ENCODE peak calls at places on chromosomes 7 and 10, in ten cellular contexts. H, D, M, E, A, F, O, R, G and C are unnamed samples.

GRCh38 chr10:74384615-74385213 is 233.7 kb downstream of the ADK start:
- DNase-seq in G (no peak), H (no peak), R (no peak), O (no peak), E (no peak), A (no peak), F (no peak), D (no peak), M (no peak), C (no peak)

GRCh38 chr7:70316745-70317144 is 718.5 kb downstream of the AUTS2 start:
- DNase-seq in H (no peak), M (no peak), R (no peak), O (no peak), G (no peak), E (no peak), D (no peak), A (no peak), F (peak), C (no peak)

GRCh38 chr10:127405221-127405620 is 143.9 kb upstream of the NPS start:
- DNase-seq in F (no peak), D (peak), R (no peak), H (no peak), M (peak), A (peak), E (no peak), G (no peak), O (no peak), C (no peak)

GRCh38 chr7:99191869-99192596 is 15.9 kb downstream of the KPNA7 start:
- DNase-seq in H (no peak), D (no peak), F (no peak), O (no peak), A (no peak), R (no peak), G (no peak), M (no peak), E (no peak), C (no peak)

GRCh38 chr7:50720295-50720694 is 62.4 kb downstream of the GRB10 start:
- DNase-seq in E (no peak), D (no peak), F (no peak), M (no peak), H (no peak), R (no peak), A (no peak), G (no peak), O (no peak), C (no peak)

GRCh38 chr7:73606801-73607691 is 17.3 kb downstream of the MLXIPL start:
- DNase-seq in A (peak), O (peak), H (peak), E (peak), F (no peak), D (peak), G (no peak), R (peak), M (peak), C (peak)

GRCh38 chr7:157699357-157700013 is 362.7 kb downstream of the DNAJB6 start:
- DNase-seq in O (no peak), M (no peak), A (no peak), G (no peak), H (no peak), E (peak), D (no peak), F (no peak), R (no peak), C (no peak)

GRCh38 chr7:28835800-28836199 is 122.3 kb downstream of the TRIL start:
- DNase-seq in F (peak), G (no peak), R (no peak), A (no peak), H (no peak), D (peak), O (no peak), M (peak), E (no peak), C (no peak)

GRCh38 chr7:156450473-156450872 is 190.1 kb upstream of the RNF32 start:
- DNase-seq in R (no peak), E (no peak), H (no peak), D (no peak), M (no peak), F (no peak), G (no peak), O (no peak), A (no peak), C (no peak)

GRCh38 chr7:80334908-80335307 is 177.0 kb downstream of the GNAT3 start:
- DNase-seq in M (peak), R (no peak), O (no peak), F (no peak), E (no peak), A (no peak), D (no peak), H (no peak), G (no peak), C (no peak)

GRCh38 chr10:34530778-34531177 is 284.3 kb downstream of the PARD3 start:
- DNase-seq in F (no peak), D (no peak), M (no peak), G (no peak), E (no peak), O (no peak), R (no peak), H (no peak), A (no peak), C (no peak)

GRCh38 chr7:134021861-134022260 is 105.3 kb upstream of the LRGUK start:
- DNase-seq in H (no peak), O (no peak), E (no peak), F (no peak), G (no peak), R (no peak), A (no peak), D (no peak), M (no peak), C (no peak)

GRCh38 chr10:72694476-72695369 is 2.8 kb downstream of the MCU start:
- DNase-seq in D (peak), A (peak), G (no peak), F (peak), E (no peak), O (no peak), M (peak), R (no peak), H (peak), C (peak)

GRCh38 chr10:63667596-63667995 is 146.4 kb downstream of the REEP3 start:
- DNase-seq in D (no peak), E (no peak), H (no peak), M (no peak), O (no peak), F (no peak), R (no peak), A (no peak), G (no peak), C (no peak)

GRCh38 chr7:76315372-76315771 is 12.9 kb downstream of the HSPB1 start:
- DNase-seq in A (no peak), G (no peak), H (no peak), R (no peak), M (no peak), F (no peak), E (no peak), O (no peak), D (no peak), C (no peak)

GRCh38 chr7:159070422-159071148 is 74.1 kb downstream of the VIPR2 start:
- DNase-seq in E (no peak), D (no peak), R (no peak), H (no peak), M (peak), F (no peak), O (no peak), G (no peak), A (no peak), C (no peak)

GRCh38 chr10:113087082-113088029 is 137.3 kb downstream of the TCF7L2 start:
- DNase-seq in G (peak), H (peak), O (peak), D (peak), E (no peak), R (peak), F (peak), A (peak), M (peak), C (no peak)

GRCh38 chr10:21069929-21070363 is 172.8 kb upstream of the NEBL start:
- DNase-seq in M (no peak), D (no peak), R (no peak), A (no peak), F (no peak), H (no peak), O (no peak), G (no peak), E (no peak), C (peak)

GRCh38 chr7:95628831-95629439 is 32.6 kb upstream of the PDK4 start:
- DNase-seq in G (no peak), D (peak), O (no peak), R (peak), A (peak), H (no peak), E (no peak), M (peak), F (no peak), C (no peak)

GRCh38 chr10:89836840-89837172 is 135.4 kb downstream of the KIF20B start:
- DNase-seq in G (no peak), F (no peak), H (no peak), M (no peak), E (no peak), A (no peak), R (no peak), O (no peak), D (no peak), C (no peak)

GRCh38 chr7:112266595-112267270 is 60.2 kb downstream of the ZNF277 start:
- DNase-seq in M (peak), A (peak), O (no peak), F (no peak), D (peak), E (no peak), G (no peak), R (no peak), H (no peak), C (no peak)

DNA sequence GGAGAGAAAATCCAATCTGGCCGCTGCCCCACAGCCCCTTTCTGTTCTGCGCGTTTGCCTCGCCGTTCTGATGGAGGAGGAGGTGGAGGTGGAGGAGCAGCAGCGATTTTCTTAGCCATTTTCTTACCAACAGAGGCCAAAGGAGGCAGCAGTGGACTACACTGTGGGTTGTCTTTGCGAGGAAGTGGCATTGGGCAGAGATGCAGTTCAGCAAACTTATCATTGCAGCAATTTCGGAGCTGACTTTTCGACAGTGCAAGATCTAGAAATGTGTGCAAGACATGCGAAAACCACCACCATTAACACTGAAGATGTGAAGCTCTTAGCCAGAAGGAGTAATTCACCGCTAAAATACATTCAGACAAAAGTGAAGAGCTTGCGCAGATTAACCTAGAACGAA is 1.9 kb upstream of the ARL4A start:
- DNase-seq in A (peak), F (no peak), E (no peak), M (peak), O (no peak), D (peak), R (peak), G (no peak), H (peak), C (peak)
- TF ChIP-seq CTCF in A (peak), F (peak), E (peak), M (peak), O (no peak), D (peak), R (peak), G (peak), H (peak), C (peak)

GRCh38 chr7:148944935-148945934 is 61.1 kb upstream of the EZH2 start:
- DNase-seq in G (no peak), E (no peak), H (no peak), D (peak), F (peak), O (no peak), R (no peak), M (peak), A (peak), C (peak)

GRCh38 chr7:148940702-148941597 is 56.9 kb upstream of the EZH2 start:
- DNase-seq in M (peak), A (peak), O (peak), R (peak), D (peak), H (peak), G (peak), E (peak), F (peak), C (peak)

GRCh38 chr7:148939128-148939747 is 55.1 kb upstream of the EZH2 start:
- DNase-seq in M (no peak), G (no peak), E (no peak), H (no peak), F (no peak), O (no peak), D (no peak), A (no peak), R (no peak), C (no peak)

GRCh38 chr7:148941598-148942280 is 57.6 kb upstream of the EZH2 start:
- DNase-seq in H (peak), F (peak), E (peak), G (peak), R (peak), D (peak), O (peak), M (peak), A (peak), C (peak)
- TF ChIP-seq CTCF in H (peak), F (peak), E (peak), G (no peak), R (peak), D (peak), O (peak), M (peak), A (peak), C (peak)

GRCh38 chr10:44806895-44807294 is 104.2 kb upstream of the TMEM72 start:
- DNase-seq in G (no peak), O (no peak), R (no peak), D (no peak), F (no peak), H (no peak), E (no peak), A (no peak), M (no peak), C (no peak)

GRCh38 chr10:44813201-44813600 is 97.9 kb upstream of the TMEM72 start:
- DNase-seq in F (no peak), M (no peak), G (no peak), R (no peak), D (no peak), H (no peak), A (no peak), O (no peak), E (no peak), C (no peak)

GRCh38 chr10:44807451-44807850 is 103.7 kb upstream of the TMEM72 start:
- DNase-seq in H (no peak), O (no peak), F (no peak), E (no peak), D (no peak), R (no peak), M (no peak), G (no peak), A (peak), C (no peak)

GRCh38 chr10:44811072-44811471 is 100.1 kb upstream of the TMEM72 start:
- DNase-seq in G (no peak), A (peak), R (peak), F (no peak), M (peak), O (no peak), D (peak), E (no peak), H (no peak), C (no peak)

GRCh38 chr10:44809652-44810051 is 101.5 kb upstream of the TMEM72 start:
- DNase-seq in M (peak), O (no peak), A (peak), H (no peak), G (no peak), E (no peak), F (peak), D (no peak), R (no peak), C (no peak)
- TF ChIP-seq CTCF in M (peak), O (no peak), A (peak), H (no peak), G (peak), E (no peak), F (peak), D (no peak), R (peak), C (no peak)

DNA sequence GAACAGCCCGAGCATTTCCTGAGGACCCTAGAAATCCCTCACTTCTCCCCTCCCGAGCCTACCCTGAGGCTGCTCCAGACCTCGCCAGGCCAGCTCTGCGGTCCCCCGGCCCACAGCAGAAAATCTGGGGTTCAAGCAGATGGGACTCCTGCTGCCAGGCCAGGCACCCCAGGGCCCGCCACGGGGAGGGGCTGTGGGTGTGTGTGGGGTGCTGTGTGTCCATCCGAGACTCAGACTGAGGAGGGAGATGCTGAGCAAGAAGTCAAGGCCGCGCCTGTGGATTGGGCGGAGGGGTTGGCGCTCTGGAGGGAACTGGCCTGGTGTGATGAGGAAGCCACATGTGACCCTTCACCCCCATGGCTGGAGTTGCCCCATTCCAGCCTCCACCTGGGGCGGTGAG is 51.1 kb downstream of the YKT6 start:
- DNase-seq in F (no peak), H (no peak), D (no peak), O (no peak), A (no peak), G (no peak), M (no peak), R (no peak), E (no peak), C (no peak)
- TF ChIP-seq CTCF in F (no peak), H (no peak), D (no peak), O (no peak), A (no peak), G (no peak), M (no peak), R (no peak), E (no peak), C (no peak)

GRCh38 chr10:132634241-132634946 is 96.8 kb downstream of the INPP5A start:
- DNase-seq in F (no peak), M (no peak), O (no peak), G (no peak), E (no peak), D (no peak), H (no peak), A (no peak), R (peak), C (no peak)
- TF ChIP-seq CTCF in F (no peak), M (no peak), O (no peak), G (no peak), E (no peak), D (no peak), H (peak), A (no peak), R (no peak), C (peak)

DNA sequence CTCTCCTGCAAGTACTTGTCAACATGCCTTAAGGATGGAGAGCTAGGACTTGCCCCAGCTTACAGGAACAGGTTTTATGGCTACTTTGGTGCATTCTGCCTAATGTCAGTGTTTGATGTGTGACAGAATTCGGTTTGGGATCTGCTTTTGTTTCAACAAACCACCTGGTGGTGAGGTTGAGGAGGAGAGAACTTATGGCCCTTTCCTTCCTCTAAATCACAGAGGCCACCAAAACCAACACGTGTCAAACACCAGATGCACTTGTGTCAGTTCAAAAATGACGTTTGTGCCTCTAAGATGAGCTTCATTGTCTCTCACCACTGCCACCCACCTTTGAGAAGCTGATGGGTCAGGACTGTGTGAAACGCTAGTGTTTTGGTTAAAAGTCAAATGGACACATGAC is 83.9 kb downstream of the OSBPL3 start:
- DNase-seq in H (no peak), R (no peak), M (no peak), D (no peak), G (no peak), F (no peak), A (no peak), E (no peak), O (no peak), C (no peak)
- TF ChIP-seq CTCF in H (no peak), R (no peak), M (no peak), D (no peak), G (no peak), F (no peak), A (peak), E (peak), O (no peak), C (no peak)

GRCh38 chr10:178208-178607 is 43.0 kb downstream of the ZMYND11 start:
- DNase-seq in R (no peak), E (no peak), F (peak), G (peak), H (no peak), O (no peak), M (peak), D (peak), A (peak), C (peak)
- TF ChIP-seq CTCF in R (peak), E (peak), F (peak), G (peak), H (no peak), O (no peak), M (peak), D (peak), A (peak), C (peak)

GRCh38 chr7:131583430-131583829 is 27.0 kb upstream of the PODXL start:
- DNase-seq in O (no peak), E (no peak), F (no peak), R (no peak), G (no peak), M (no peak), A (no peak), D (no peak), H (no peak), C (no peak)

GRCh38 chr7:131586259-131586658 is 29.8 kb upstream of the PODXL start:
- DNase-seq in G (no peak), M (no peak), E (no peak), A (peak), D (no peak), F (no peak), R (peak), H (no peak), O (peak), C (no peak)

GRCh38 chr7:131586759-131587158 is 30.3 kb upstream of the PODXL start:
- DNase-seq in H (no peak), M (no peak), A (no peak), E (no peak), D (no peak), O (no peak), G (no peak), F (no peak), R (no peak), C (no peak)

GRCh38 chr7:131578602-131579001 is 22.2 kb upstream of the PODXL start:
- DNase-seq in M (no peak), H (no peak), E (no peak), D (no peak), G (no peak), A (no peak), R (no peak), F (no peak), O (no peak), C (no peak)

DNA sequence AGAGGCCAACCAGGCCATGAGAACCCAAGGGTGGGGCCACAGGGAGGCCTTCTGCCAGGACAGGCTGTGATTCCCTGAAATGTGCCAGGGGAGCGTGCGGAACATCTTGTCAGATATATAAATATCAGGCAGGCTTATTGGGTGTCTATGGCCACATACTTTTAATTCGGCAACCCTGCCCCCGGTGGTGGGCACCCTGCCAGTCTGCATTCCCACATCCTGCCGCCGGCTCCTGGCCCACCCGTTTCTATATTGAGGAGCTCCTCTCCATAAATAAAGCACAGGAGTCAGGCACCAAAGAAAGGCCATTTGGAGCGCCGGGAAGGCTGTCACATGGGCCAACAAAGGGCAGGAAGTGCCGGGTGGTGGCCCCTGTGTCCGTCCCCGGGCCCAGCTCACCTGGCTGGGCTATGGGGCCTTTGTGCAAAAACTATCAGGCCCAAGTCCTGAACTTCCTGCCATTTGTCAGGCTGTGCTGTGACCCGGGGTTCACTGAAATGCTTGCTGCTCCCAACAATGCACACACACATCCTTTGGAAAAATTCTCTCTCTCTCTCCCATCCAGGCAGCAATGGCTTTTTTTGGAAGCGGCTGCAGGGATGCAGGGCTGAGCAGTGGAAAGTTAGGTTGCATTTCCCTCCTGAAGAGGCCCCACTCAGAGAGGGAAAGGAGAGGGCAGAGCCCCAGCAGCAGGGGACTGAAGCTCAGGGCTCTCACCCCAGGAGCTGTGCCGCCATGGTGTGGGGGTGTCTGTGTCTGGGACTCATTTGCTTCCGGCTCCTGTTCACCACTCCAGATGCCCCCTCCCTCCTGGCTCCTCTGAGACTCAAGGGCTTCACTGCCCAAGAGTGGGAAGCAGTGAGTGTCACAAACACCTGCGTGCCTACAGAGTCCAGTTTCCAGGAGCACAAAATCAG is 25.1 kb upstream of the PODXL start:
- DNase-seq in R (peak), G (no peak), H (no peak), D (no peak), A (no peak), E (no peak), F (no peak), O (peak), M (no peak), C (no peak)
- TF ChIP-seq CTCF in R (no peak), G (no peak), H (no peak), D (no peak), A (peak), E (no peak), F (no peak), O (no peak), M (no peak), C (peak)

GRCh38 chr7:8141070-8141469 is 120.9 kb downstream of the ICA1 start:
- DNase-seq in G (no peak), O (no peak), H (no peak), R (no peak), M (no peak), F (no peak), D (no peak), A (no peak), E (no peak), C (no peak)
- TF ChIP-seq CTCF in G (no peak), O (no peak), H (no peak), R (no peak), M (no peak), F (no peak), D (no peak), A (no peak), E (no peak), C (no peak)

GRCh38 chr7:30702200-30702599 is 19.9 kb upstream of the CRHR2 start:
- DNase-seq in O (no peak), A (no peak), R (no peak), G (no peak), M (no peak), E (no peak), F (peak), H (no peak), D (no peak), C (no peak)
- TF ChIP-seq CTCF in O (no peak), A (no peak), R (no peak), G (no peak), M (peak), E (no peak), F (peak), H (no peak), D (no peak), C (peak)